ENCODE peak calls at places on chromosomes 3 and 15, in six cellular contexts. I, T, G, L, A and C are unnamed samples.

GRCh38 chr15:61169904-61170695 is 59.0 kb downstream of the RORA start:
- DNase-seq in T (no peak), G (peak; percentile 52), L (no peak), I (no peak), A (peak; percentile 45), C (no peak)

GRCh38 chr15:82805994-82806406 is at the start of gene FSD2:
- DNase-seq in G (no peak), A (peak; percentile 93), I (no peak), T (no peak), L (no peak), C (peak; percentile 58)

GRCh38 chr3:45182915-45183881 is 37.0 kb upstream of the CDCP1 start:
- DNase-seq in G (peak; percentile 43), A (no peak), L (no peak), I (peak; percentile 1), T (no peak), C (no peak)

GRCh38 chr3:194129581-194130133 is 6.3 kb upstream of the HES1 start:
- DNase-seq in I (peak; percentile 67), L (no peak), G (peak; percentile 86), T (no peak), A (no peak), C (no peak)

GRCh38 chr3:112315791-112316190 is 17.2 kb upstream of the CD200 start:
- DNase-seq in A (no peak), T (no peak), L (no peak), G (no peak), I (no peak), C (no peak)

GRCh38 chr3:148710665-148711064 is 13.0 kb downstream of the AGTR1 start:
- DNase-seq in T (no peak), L (no peak), I (no peak), G (peak; percentile 11), A (no peak), C (no peak)

GRCh38 chr15:74784854-74785715 is 3.2 kb downstream of the CSK start:
- DNase-seq in G (no peak), A (no peak), L (no peak), I (no peak), T (no peak), C (no peak)

GRCh38 chr3:87793322-87793877 is 265.4 kb downstream of the CGGBP1 start:
- DNase-seq in I (no peak), T (no peak), L (no peak), A (no peak), G (no peak), C (peak; percentile 29)

GRCh38 chr3:73148653-73149052 is 87.2 kb downstream of the EBLN2 start:
- DNase-seq in A (no peak), I (no peak), L (no peak), G (no peak), T (no peak), C (no peak)

GRCh38 chr3:104646196-104646595 is 720.5 kb upstream of the ALCAM start:
- DNase-seq in A (no peak), I (no peak), L (no peak), G (no peak), T (no peak), C (no peak)

GRCh38 chr3:67000006-67000405 is 1.9 kb downstream of the KBTBD8 start:
- DNase-seq in L (peak; percentile 91), T (peak; percentile 70), G (no peak), I (no peak), A (peak; percentile 76), C (no peak)

GRCh38 chr3:69463546-69463945 is 77.7 kb upstream of the FRMD4B start:
- DNase-seq in I (no peak), G (no peak), T (no peak), A (no peak), L (no peak), C (no peak)

GRCh38 chr15:60444289-60444912 is 34.5 kb downstream of the ICE2 start:
- DNase-seq in A (no peak), T (no peak), I (no peak), L (peak; percentile 51), G (no peak), C (no peak)

GRCh38 chr15:29613951-29614382 is 208.3 kb downstream of the TJP1 start:
- DNase-seq in A (peak; percentile 2), I (peak; percentile 20), G (peak; percentile 73), T (no peak), L (no peak), C (no peak)

GRCh38 chr3:188860147-188860546 is 311.6 kb upstream of the TPRG1 start:
- DNase-seq in A (no peak), G (no peak), L (no peak), T (no peak), I (no peak), C (no peak)

GRCh38 chr15:24772256-24772655 is 96.7 kb downstream of the NPAP1 start:
- DNase-seq in T (no peak), G (peak; percentile 86), A (no peak), I (no peak), L (no peak), C (no peak)

GRCh38 chr3:83230376-83230775 is 1468.9 kb upstream of the GBE1 start:
- DNase-seq in G (no peak), I (no peak), A (no peak), T (no peak), L (no peak), C (no peak)

GRCh38 chr3:126773167-126773566 is 69.1 kb downstream of the CHCHD6 start:
- DNase-seq in I (no peak), T (no peak), G (no peak), L (no peak), A (no peak), C (no peak)

GRCh38 chr3:45795882-45796765 is at the start of gene SLC6A20:
- DNase-seq in L (no peak), A (no peak), I (no peak), T (no peak), G (peak; percentile 72), C (no peak)

GRCh38 chr15:45441686-45442085 is 63.3 kb upstream of the GATM start:
- DNase-seq in L (no peak), G (no peak), I (no peak), T (no peak), A (no peak), C (no peak)

GRCh38 chr3:56200251-56200650 is 268.0 kb downstream of the ERC2 start:
- DNase-seq in I (no peak), G (no peak), T (no peak), A (no peak), L (no peak), C (no peak)

GRCh38 chr15:75712668-75713337 is at the start of gene CSPG4:
- DNase-seq in L (no peak), A (no peak), G (peak; percentile 84), T (no peak), I (peak; percentile 2), C (no peak)

GRCh38 chr3:56691165-56692000 is 8.3 kb upstream of the TASOR start:
- DNase-seq in G (no peak), T (no peak), L (no peak), A (no peak), I (no peak), C (no peak)

GRCh38 chr15:101242160-101242998 is 9.5 kb downstream of the CHSY1 start:
- DNase-seq in L (peak; percentile 90), A (peak; percentile 93), T (peak; percentile 76), G (no peak), I (no peak), C (peak; percentile 87)